ENCODE peak calls at places on chromosomes 5 and 9, in ten cellular contexts. N is mammary epithelial cell, X is fibroblast of lung, H is endothelial cell of umbilical vein, R is transverse colon, F is GM12878, M is cardiac muscle cell, E is spleen, V is tibial nerve, B is upper lobe of right lung. K is an unnamed sample. For H3K4me1, the result is how much of the 10 kb centered on the place peaks cover.

GRCh38 chr5:126525630-126526245 is 69.3 kb downstream of the ALDH7A1 start:
- DNase-seq in N (no peak), X (peak), H (peak), R (peak), F (no peak), M (peak), E (no peak), V (peak), B (no peak), K (no peak)

GRCh38 chr9:125910286-125910685 is 163.1 kb downstream of the PBX3 start:
- DNase-seq in N (no peak), X (no peak), H (no peak), R (no peak), F (no peak), M (no peak), E (no peak), V (no peak), B (no peak), K (no peak)

GRCh38 chr9:108161520-108161919 is 672.0 kb upstream of the KLF4 start:
- DNase-seq in N (no peak), X (no peak), H (no peak), R (no peak), F (no peak), M (no peak), E (no peak), V (no peak), B (no peak), K (no peak)

GRCh38 chr9:16899611-16900010 is 29.1 kb upstream of the BNC2 start:
- DNase-seq in N (no peak), X (no peak), H (peak), R (no peak), F (no peak), M (no peak), E (no peak), V (no peak), B (no peak), K (no peak)

GRCh38 chr5:67875637-67876036 is 339.9 kb upstream of the PIK3R1 start:
- DNase-seq in N (no peak), X (no peak), H (no peak), R (no peak), F (no peak), M (no peak), E (no peak), V (no peak), B (no peak), K (no peak)

GRCh38 chr5:41368158-41368557 is 142.2 kb downstream of the PLCXD3 start:
- DNase-seq in N (peak), X (peak), H (no peak), R (no peak), F (no peak), M (peak), E (no peak), V (no peak), B (no peak), K (no peak)

GRCh38 chr5:172173771-172174170 is 14.3 kb downstream of the STK10 start:
- DNase-seq in N (peak), X (peak), H (no peak), R (no peak), F (no peak), M (peak), E (peak), V (no peak), B (no peak), K (peak)

GRCh38 chr9:114156311-114156657 is 947 bp downstream of the COL27A1 start:
- DNase-seq in N (no peak), X (no peak), H (no peak), R (no peak), F (no peak), M (no peak), E (no peak), V (no peak), B (no peak), K (no peak)

GRCh38 chr5:135615581-135616260 is 36.9 kb upstream of the CXCL14 start:
- DNase-seq in N (no peak), X (no peak), H (no peak), R (no peak), F (no peak), M (peak), E (no peak), V (no peak), B (no peak), K (no peak)

GRCh38 chr5:115961413-115962238 is 649 bp upstream of the LVRN start:
- DNase-seq in N (no peak), X (no peak), H (peak), R (no peak), F (no peak), M (no peak), E (no peak), V (no peak), B (no peak), K (peak)

GRCh38 chr5:133201310-133201709 is 149.5 kb downstream of the HSPA4 start:
- DNase-seq in N (no peak), X (no peak), H (no peak), R (no peak), F (no peak), M (no peak), E (no peak), V (no peak), B (no peak), K (no peak)

GRCh38 chr5:80975065-80975464 is 14.9 kb downstream of the RASGRF2 start:
- DNase-seq in N (no peak), X (peak), H (no peak), R (no peak), F (no peak), M (no peak), E (no peak), V (no peak), B (no peak), K (no peak)

GRCh38 chr5:112183103-112183634 is 235.9 kb downstream of the EPB41L4A start:
- DNase-seq in N (peak), X (no peak), H (no peak), R (no peak), F (no peak), M (peak), E (no peak), V (no peak), B (no peak), K (peak)

GRCh38 chr5:114325552-114325951 is 36.3 kb upstream of the KCNN2 start:
- DNase-seq in N (peak), X (peak), H (peak), R (no peak), F (no peak), M (peak), E (no peak), V (no peak), B (no peak), K (no peak)

GRCh38 chr5:150587016-150587415 is 53.4 kb upstream of the SYNPO start:
- DNase-seq in N (no peak), X (no peak), H (no peak), R (no peak), F (no peak), M (no peak), E (no peak), V (no peak), B (no peak), K (no peak)

GRCh38 chr5:150587830-150588494 is 52.5 kb upstream of the SYNPO start:
- DNase-seq in N (peak), X (no peak), H (no peak), R (no peak), F (no peak), M (peak), E (peak), V (no peak), B (peak), K (peak)

GRCh38 chr5:150588495-150588890 is 52.0 kb upstream of the SYNPO start:
- DNase-seq in N (no peak), X (no peak), H (no peak), R (peak), F (no peak), M (no peak), E (no peak), V (no peak), B (peak), K (no peak)

GRCh38 chr5:150590979-150591411 is 49.5 kb upstream of the SYNPO start:
- DNase-seq in N (no peak), X (no peak), H (peak), R (no peak), F (no peak), M (peak), E (peak), V (no peak), B (peak), K (no peak)

GRCh38 chr5:150589791-150590601 is 50.5 kb upstream of the SYNPO start:
- DNase-seq in N (no peak), X (peak), H (peak), R (peak), F (peak), M (peak), E (peak), V (peak), B (peak), K (no peak)
- TF ChIP-seq CTCF in N (no peak), X (peak), H (peak), R (peak), F (peak), M (peak), E (peak), V (peak), B (peak), K (peak)

GRCh38 chr9:18492612-18493011 is 18.7 kb downstream of the ADAMTSL1 start:
- DNase-seq in N (no peak), X (no peak), H (peak), R (no peak), F (no peak), M (peak), E (no peak), V (no peak), B (no peak), K (no peak)

GRCh38 chr9:18487620-18488019 is 13.7 kb downstream of the ADAMTSL1 start:
- DNase-seq in N (no peak), X (no peak), H (no peak), R (no peak), F (no peak), M (no peak), E (no peak), V (no peak), B (no peak), K (no peak)

GRCh38 chr9:18490591-18491370 is 16.8 kb downstream of the ADAMTSL1 start:
- DNase-seq in N (peak), X (peak), H (peak), R (no peak), F (no peak), M (peak), E (no peak), V (peak), B (no peak), K (peak)

GRCh38 chr9:18493361-18494015 is 19.5 kb downstream of the ADAMTSL1 start:
- DNase-seq in N (no peak), X (peak), H (peak), R (no peak), F (no peak), M (no peak), E (no peak), V (no peak), B (no peak), K (peak)

DNA sequence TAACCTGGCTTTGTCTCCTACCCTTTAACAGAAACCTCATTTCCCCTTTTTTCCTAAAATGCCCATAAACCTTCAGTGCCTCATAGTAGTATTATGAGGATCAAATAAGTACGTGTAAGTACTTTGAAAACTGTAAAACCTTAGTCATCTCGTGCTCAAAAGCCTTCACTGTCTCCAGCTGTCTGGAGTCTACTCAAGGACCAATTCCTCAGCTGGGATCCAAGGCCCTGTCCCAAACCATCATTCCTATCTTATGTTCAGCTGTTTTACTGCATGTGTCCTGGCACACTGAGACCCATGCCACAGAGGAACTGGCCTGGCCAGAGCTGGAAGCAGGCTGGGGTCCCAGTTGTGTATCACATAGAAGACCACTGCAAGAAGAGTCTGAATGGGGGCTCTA is 15.9 kb downstream of the ADAMTSL1 start:
- DNase-seq in N (no peak), X (peak), H (peak), R (no peak), F (no peak), M (no peak), E (no peak), V (no peak), B (no peak), K (no peak)
- H3K4me1 ChIP-seq in N (half or more), X (under half), H (half or more), R (under half), F (under half), M (under half), E (under half), V (under half), B (under half), K (under half)

DNA sequence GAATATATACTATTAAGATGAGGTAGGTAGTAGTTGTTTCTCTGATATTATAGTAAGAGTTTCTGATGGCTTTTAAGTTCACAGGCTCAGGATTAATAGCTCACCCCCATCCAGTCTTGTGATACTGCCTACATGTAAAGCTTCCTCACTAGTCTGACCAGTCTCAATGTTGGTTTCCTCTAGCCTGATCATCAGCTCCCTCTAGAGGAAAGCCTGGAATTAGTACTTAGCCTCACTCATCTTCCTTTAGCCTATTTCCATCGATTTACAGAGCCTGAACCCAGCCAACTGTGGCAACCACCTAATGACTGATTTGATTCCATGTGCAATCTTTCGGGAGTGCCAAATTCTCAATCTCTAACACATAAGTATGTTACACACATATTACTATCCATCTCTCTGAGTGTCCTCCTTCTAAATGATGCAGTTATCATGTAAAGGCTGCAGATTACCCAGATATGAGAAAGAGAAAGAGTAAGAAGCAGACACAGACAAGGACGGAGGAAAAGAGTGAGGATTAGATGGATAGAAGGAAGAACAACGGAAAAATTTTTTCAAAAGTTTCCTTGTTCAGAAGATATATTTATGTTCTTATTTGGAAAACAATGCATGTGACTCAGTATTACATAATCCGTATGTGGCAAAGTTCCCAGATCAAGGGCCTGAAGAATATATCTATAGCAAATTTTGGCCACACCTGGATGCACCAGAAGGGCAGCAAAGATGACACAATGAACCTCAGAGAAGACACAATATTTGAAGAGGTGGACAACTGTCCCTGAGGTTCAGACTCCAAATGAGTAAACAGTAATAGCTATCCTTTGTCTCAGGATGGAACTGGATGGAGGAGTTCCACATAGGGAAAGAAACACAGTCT is 333.7 kb downstream of the ELAVL2 start:
- DNase-seq in N (peak), X (peak), H (peak), R (no peak), F (no peak), M (peak), E (no peak), V (no peak), B (no peak), K (peak)
- TF ChIP-seq CTCF in N (peak), X (peak), H (peak), R (peak), F (peak), M (peak), E (no peak), V (peak), B (peak), K (peak)

GRCh38 chr9:94861589-94862241 is 135.2 kb downstream of the AOPEP start:
- DNase-seq in N (peak), X (peak), H (no peak), R (no peak), F (no peak), M (peak), E (no peak), V (peak), B (no peak), K (no peak)
- H3K4me1 ChIP-seq in N (under half), X (under half), H (under half), R (under half), F (under half), M (under half), E (half or more), V (under half), B (under half), K (under half)

GRCh38 chr5:101590384-101590783 is 687.3 kb upstream of the ST8SIA4 start:
- DNase-seq in N (no peak), X (no peak), H (no peak), R (no peak), F (no peak), M (no peak), E (no peak), V (no peak), B (no peak), K (no peak)
- TF ChIP-seq CTCF in N (peak), X (no peak), H (no peak), R (no peak), F (peak), M (no peak), E (no peak), V (no peak), B (peak), K (peak)

GRCh38 chr5:105929865-105930264 is 1740.9 kb downstream of the EFNA5 start:
- DNase-seq in N (no peak), X (no peak), H (no peak), R (no peak), F (no peak), M (no peak), E (no peak), V (no peak), B (no peak), K (no peak)

GRCh38 chr5:105931782-105932489 is 1738.8 kb downstream of the EFNA5 start:
- DNase-seq in N (no peak), X (peak), H (no peak), R (no peak), F (no peak), M (peak), E (no peak), V (no peak), B (no peak), K (no peak)
- H3K4me1 ChIP-seq in N (under half), X (under half), H (under half), R (under half), F (under half), M (under half), E (under half), V (under half), B (under half), K (under half)

GRCh38 chr5:76838481-76839261 is 11.1 kb upstream of the S100Z start:
- DNase-seq in N (no peak), X (peak), H (peak), R (peak), F (no peak), M (no peak), E (no peak), V (no peak), B (no peak), K (peak)

GRCh38 chr5:76836585-76836984 is 13.2 kb upstream of the S100Z start:
- DNase-seq in N (no peak), X (no peak), H (no peak), R (no peak), F (no peak), M (no peak), E (no peak), V (no peak), B (no peak), K (no peak)

GRCh38 chr5:76831108-76831447 is 12.2 kb downstream of the F2RL1 start:
- DNase-seq in N (peak), X (no peak), H (peak), R (no peak), F (peak), M (peak), E (peak), V (no peak), B (no peak), K (peak)

GRCh38 chr5:76836181-76836580 is 13.6 kb upstream of the S100Z start:
- DNase-seq in N (no peak), X (peak), H (peak), R (no peak), F (no peak), M (no peak), E (no peak), V (no peak), B (no peak), K (no peak)
- TF ChIP-seq CTCF in N (no peak), X (no peak), H (no peak), R (no peak), F (no peak), M (no peak), E (no peak), V (no peak), B (no peak), K (peak)